ENCODE peak calls at places on chromosomes 12 and 14, in seven cellular contexts. W, R, E, I, A, X and O are unnamed samples. For H3K36me3, the result is how much of the 10 kb centered on the place peaks cover.

GRCh38 chr14:101335061-101335661 is 226.1 kb upstream of the DIO3 start:
- DNase-seq in W (peak), R (no peak), E (no peak), I (no peak), A (no peak), X (no peak), O (no peak)

GRCh38 chr12:98373982-98374381 is 141.4 kb upstream of the TMPO start:
- DNase-seq in W (no peak), R (no peak), E (no peak), I (no peak), A (no peak), X (no peak), O (peak)

GRCh38 chr12:113479578-113480335 is 8.1 kb upstream of the LHX5 start:
- DNase-seq in W (peak), R (peak), E (no peak), I (no peak), A (no peak), X (no peak), O (peak)

GRCh38 chr12:96719671-96720362 is 187.2 kb upstream of the NEDD1 start:
- DNase-seq in W (peak), R (peak), E (peak), I (peak), A (no peak), X (no peak), O (peak)

GRCh38 chr12:53803194-53803593 is 51.4 kb upstream of the CISTR start:
- DNase-seq in W (no peak), R (no peak), E (peak), I (no peak), A (no peak), X (no peak), O (no peak)

GRCh38 chr12:643478-644292 is 19.6 kb downstream of the NINJ2 start:
- DNase-seq in W (no peak), R (peak), E (peak), I (no peak), A (no peak), X (no peak), O (no peak)

GRCh38 chr12:7319934-7320333 is 16.1 kb downstream of the ACSM4 start:
- DNase-seq in W (no peak), R (no peak), E (peak), I (no peak), A (no peak), X (no peak), O (no peak)

GRCh38 chr12:118575730-118576129 is 199.4 kb downstream of the SUDS3 start:
- DNase-seq in W (no peak), R (no peak), E (no peak), I (no peak), A (no peak), X (no peak), O (no peak)

GRCh38 chr12:132771126-132771838 is 9.7 kb upstream of the ANKLE2 start:
- DNase-seq in W (no peak), R (peak), E (no peak), I (no peak), A (no peak), X (no peak), O (peak)

GRCh38 chr12:15350643-15351042 is 28.3 kb downstream of the PTPRO start:
- DNase-seq in W (no peak), R (no peak), E (no peak), I (no peak), A (no peak), X (no peak), O (no peak)

GRCh38 chr12:28099862-28100261 is 90.4 kb upstream of the CCDC91 start:
- DNase-seq in W (no peak), R (no peak), E (no peak), I (no peak), A (no peak), X (no peak), O (no peak)

GRCh38 chr14:67569651-67570290 is 30.3 kb downstream of the PIGH start:
- DNase-seq in W (no peak), R (no peak), E (no peak), I (no peak), A (no peak), X (no peak), O (no peak)

GRCh38 chr14:51454351-51454750 is 197.4 kb upstream of the FRMD6 start:
- DNase-seq in W (no peak), R (no peak), E (no peak), I (no peak), A (no peak), X (no peak), O (no peak)

GRCh38 chr12:101923049-101923718 is 45.8 kb downstream of the DRAM1 start:
- DNase-seq in W (no peak), R (no peak), E (no peak), I (no peak), A (no peak), X (no peak), O (no peak)
- H3K36me3 ChIP-seq in W (under half), R (under half), E (under half), I (under half), A (under half), X (under half), O (under half)

GRCh38 chr12:124568431-124569374 is 1.3 kb upstream of the NCOR2 start:
- DNase-seq in W (peak), R (no peak), E (peak), I (peak), A (peak), X (no peak), O (peak)
- H3K4me3 ChIP-seq in W (no peak), R (no peak), E (peak), I (no peak), A (no peak), X (no peak), O (no peak)

GRCh38 chr12:47783821-47784819 is 11.1 kb downstream of the SLC48A1 start:
- DNase-seq in W (no peak), R (no peak), E (no peak), I (no peak), A (no peak), X (no peak), O (no peak)

GRCh38 chr12:47787596-47788319 is 14.7 kb downstream of the SLC48A1 start:
- DNase-seq in W (no peak), R (no peak), E (no peak), I (no peak), A (no peak), X (no peak), O (no peak)

GRCh38 chr12:47786662-47786974 is 13.6 kb downstream of the SLC48A1 start:
- DNase-seq in W (no peak), R (no peak), E (no peak), I (no peak), A (no peak), X (no peak), O (no peak)

GRCh38 chr12:47785036-47785886 is 12.2 kb downstream of the SLC48A1 start:
- DNase-seq in W (no peak), R (no peak), E (no peak), I (no peak), A (no peak), X (no peak), O (no peak)

DNA sequence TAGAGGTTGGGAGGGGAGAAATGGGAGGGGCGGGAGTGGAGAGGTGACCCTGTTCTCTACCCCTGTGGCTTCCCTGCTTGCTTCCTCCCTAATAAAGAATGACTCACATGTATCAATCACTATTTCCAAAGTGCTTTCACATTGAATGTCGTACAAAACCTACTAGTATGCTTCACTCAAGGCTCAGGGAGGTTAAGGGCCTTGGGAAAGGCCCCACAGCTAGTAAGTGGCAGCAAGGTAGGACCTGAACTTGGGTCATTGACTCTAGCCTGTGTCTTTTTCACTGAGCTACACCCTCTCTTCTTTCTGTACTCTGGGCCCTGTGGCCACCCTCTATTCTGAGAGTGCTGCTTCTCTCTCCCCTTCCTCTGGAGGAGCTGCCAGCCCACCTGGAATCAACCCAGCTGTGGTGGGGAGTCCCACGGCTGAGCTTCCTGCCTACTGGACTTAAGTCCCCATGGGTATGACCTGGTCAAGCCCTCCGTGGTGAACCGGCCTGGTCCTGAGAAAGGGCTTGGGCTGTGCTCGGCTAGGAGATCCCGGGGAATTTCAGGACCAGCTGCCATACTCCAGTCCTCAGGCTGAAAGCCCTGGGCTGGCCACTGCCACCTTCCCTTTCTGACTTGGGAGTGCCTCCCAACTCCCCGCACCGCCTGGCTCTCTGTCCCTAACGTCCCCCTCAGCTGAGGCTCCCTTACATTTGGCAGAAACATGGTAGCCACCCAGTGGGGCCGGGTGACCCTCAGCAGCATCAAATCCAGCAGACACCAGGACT is 13.0 kb downstream of the SLC48A1 start:
- DNase-seq in W (no peak), R (no peak), E (no peak), I (no peak), A (no peak), X (no peak), O (no peak)
- H3K36me3 ChIP-seq in W (under half), R (half or more), E (under half), I (under half), A (half or more), X (under half), O (half or more)

DNA sequence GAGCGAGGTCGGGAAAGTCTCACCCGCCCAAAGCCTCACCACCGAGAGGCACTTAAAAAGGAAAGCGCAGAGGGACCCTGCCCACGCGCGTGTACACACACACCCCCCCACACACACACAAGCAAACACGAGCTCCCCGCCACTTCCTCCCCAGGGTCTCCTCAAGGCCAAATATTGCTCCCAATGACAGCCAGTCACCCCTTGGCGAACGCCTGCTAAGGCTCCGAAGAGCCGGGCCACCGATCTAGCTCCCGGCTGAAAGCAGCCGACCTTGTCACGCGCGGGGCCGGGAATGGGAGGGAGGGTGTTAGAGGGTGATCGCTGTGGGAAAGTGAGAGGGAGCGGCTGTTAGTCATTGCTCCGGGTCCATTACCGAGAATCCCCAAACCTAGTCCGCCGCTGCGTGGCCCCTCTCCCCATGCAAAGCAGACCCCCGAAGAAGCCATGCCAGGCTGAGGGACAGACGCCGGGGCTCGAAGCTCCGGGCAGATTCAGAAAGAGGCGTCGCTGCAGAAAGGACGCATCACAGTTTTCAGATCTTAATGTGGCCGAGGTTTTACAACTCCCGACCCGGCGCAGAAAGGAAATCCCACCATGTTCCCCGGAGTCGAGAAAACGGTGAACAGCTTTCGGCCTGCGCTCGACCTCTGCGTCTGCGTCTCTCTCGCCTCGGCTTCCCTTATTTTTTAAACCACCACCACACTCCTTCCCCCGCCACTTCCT is 2.6 kb downstream of the BMP4 start:
- DNase-seq in W (peak), R (no peak), E (no peak), I (peak), A (no peak), X (no peak), O (peak)
- H3K4me3 ChIP-seq in W (peak), R (peak), E (no peak), I (peak), A (peak), X (peak), O (peak)

DNA sequence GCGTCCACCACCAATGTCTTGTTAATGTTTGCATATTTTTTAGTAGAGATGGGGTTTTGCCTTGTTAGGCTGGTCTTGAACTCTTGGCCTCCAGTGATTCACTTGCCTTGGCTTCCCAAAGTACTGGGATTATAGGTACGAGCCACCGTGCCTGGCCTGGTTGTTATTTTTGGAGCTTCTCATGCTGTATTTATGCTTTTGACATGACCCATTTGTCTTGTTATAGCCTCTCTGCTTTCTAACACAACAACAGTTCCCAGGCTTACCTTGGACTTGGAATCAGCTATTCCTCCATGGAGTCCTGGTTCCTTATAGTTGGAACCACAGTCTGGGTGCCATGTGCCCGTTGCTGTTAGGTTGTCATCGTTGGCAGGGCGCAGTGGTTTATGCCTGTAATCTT is 29.7 kb downstream of the ZNF410 start:
- DNase-seq in W (no peak), R (no peak), E (no peak), I (no peak), A (no peak), X (no peak), O (no peak)
- H3K36me3 ChIP-seq in W (under half), R (half or more), E (half or more), I (under half), A (under half), X (under half), O (half or more)

GRCh38 chr12:106898001-106898966 is 57.4 kb upstream of the TMEM263 start:
- DNase-seq in W (no peak), R (no peak), E (no peak), I (no peak), A (no peak), X (no peak), O (no peak)

GRCh38 chr12:106903241-106903950 is 52.3 kb upstream of the TMEM263 start:
- DNase-seq in W (peak), R (peak), E (peak), I (peak), A (peak), X (no peak), O (peak)

GRCh38 chr12:106900554-106900953 is 55.2 kb upstream of the TMEM263 start:
- DNase-seq in W (no peak), R (no peak), E (no peak), I (no peak), A (no peak), X (no peak), O (no peak)

GRCh38 chr12:106902053-106902452 is 53.7 kb upstream of the TMEM263 start:
- DNase-seq in W (no peak), R (no peak), E (no peak), I (no peak), A (no peak), X (no peak), O (no peak)

GRCh38 chr12:106901276-106901675 is 54.4 kb upstream of the TMEM263 start:
- DNase-seq in W (peak), R (no peak), E (no peak), I (no peak), A (no peak), X (no peak), O (no peak)
- H3K4me3 ChIP-seq in W (no peak), R (no peak), E (no peak), I (no peak), A (no peak), X (no peak), O (no peak)

GRCh38 chr14:99408286-99408970 is 72.2 kb downstream of the SETD3 start:
- DNase-seq in W (no peak), R (no peak), E (no peak), I (no peak), A (no peak), X (no peak), O (no peak)
- H3K36me3 ChIP-seq in W (under half), R (half or more), E (under half), I (under half), A (under half), X (under half), O (under half)

GRCh38 chr14:60645191-60645590 is 4.1 kb downstream of the SIX1 start:
- DNase-seq in W (no peak), R (no peak), E (no peak), I (no peak), A (no peak), X (no peak), O (no peak)

GRCh38 chr14:60642790-60643397 is 6.4 kb downstream of the SIX1 start:
- DNase-seq in W (no peak), R (no peak), E (no peak), I (no peak), A (no peak), X (no peak), O (no peak)

GRCh38 chr14:60641722-60642269 is 7.5 kb downstream of the SIX1 start:
- DNase-seq in W (no peak), R (no peak), E (no peak), I (no peak), A (no peak), X (no peak), O (no peak)

GRCh38 chr14:60642270-60642789 is 6.9 kb downstream of the SIX1 start:
- DNase-seq in W (no peak), R (no peak), E (no peak), I (no peak), A (no peak), X (no peak), O (no peak)

DNA sequence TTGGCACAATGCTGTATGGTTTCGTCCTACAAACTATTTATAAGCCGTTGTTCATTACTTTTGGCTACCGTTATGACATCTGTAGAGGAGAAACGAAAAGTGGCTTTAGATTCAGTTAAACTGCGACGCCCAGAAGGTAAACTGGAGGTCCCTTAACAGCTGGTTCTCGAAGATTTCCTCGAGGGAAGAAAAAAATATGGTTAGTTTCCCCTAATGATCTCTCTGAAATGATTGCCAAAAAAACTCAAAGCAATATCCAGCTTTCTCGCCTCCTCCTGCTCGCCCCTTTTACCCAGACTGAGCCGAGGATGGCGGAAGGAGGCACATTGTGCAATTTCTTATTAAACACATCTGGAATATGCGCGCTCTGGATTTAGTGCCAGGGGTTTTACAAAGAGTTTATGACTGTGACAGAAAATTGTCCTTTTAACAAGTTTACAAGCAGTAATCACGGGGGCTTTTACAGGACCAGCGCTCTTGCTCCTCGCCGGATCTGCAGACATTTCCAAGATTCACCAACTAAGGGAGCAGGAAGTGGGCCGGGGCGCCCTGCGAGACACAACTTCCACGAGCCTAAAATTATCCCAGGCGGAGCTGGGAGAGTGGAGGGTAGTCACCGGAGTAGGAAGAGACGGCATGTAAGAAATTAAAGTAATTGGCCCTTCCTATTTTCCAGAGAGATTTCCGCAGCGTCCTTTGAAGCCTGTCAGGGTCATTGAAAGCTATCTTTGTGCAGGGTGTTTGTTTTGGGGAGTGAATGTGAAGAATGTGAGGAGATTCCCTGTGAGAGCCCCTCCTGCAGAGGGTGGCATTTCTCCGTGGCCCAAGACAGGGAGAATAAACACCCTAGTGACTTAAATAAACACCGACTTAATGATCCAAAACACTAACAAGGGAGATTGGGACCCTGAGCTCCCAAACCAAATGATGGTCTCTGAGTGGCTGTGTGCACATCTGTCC is 5.6 kb downstream of the SIX1 start:
- DNase-seq in W (no peak), R (no peak), E (no peak), I (no peak), A (no peak), X (no peak), O (no peak)
- H3K4me3 ChIP-seq in W (no peak), R (no peak), E (no peak), I (no peak), A (no peak), X (no peak), O (peak)